ENCODE peak calls at places on chromosomes 4 and X, in seven cellular contexts. N, A, H, O, X, D and W are unnamed samples.
A peak's percentile ranks its signal among the peaks of the same experiment; 100 is the strongest.

GRCh38 chr4:23915459-23916132 is 25.7 kb upstream of the PPARGC1A start:
- DNase-seq in N (no peak), A (no peak), H (no peak), O (no peak), X (no peak), D (no peak), W (no peak)

GRCh38 chr4:3346146-3346545 is 53.3 kb downstream of the RGS12 start:
- DNase-seq in N (peak; percentile 68), A (peak; percentile 56), H (no peak), O (no peak), X (peak; percentile 84), D (peak; percentile 69), W (peak; percentile 76)

GRCh38 chrX:22147942-22148341 is 115.8 kb downstream of the PHEX start:
- DNase-seq in N (no peak), A (no peak), H (no peak), O (no peak), X (no peak), D (no peak), W (no peak)

GRCh38 chrX:68837119-68837518 is 8.3 kb downstream of the EFNB1 start:
- DNase-seq in N (no peak), A (no peak), H (no peak), O (no peak), X (no peak), D (no peak), W (no peak)

GRCh38 chr4:15001248-15001824 is 945 bp upstream of the CPEB2 start:
- DNase-seq in N (no peak), A (peak; percentile 92), H (peak; percentile 81), O (no peak), X (peak; percentile 91), D (peak; percentile 68), W (no peak)

GRCh38 chr4:140344621-140345020 is 28.8 kb upstream of the SCOC start:
- DNase-seq in N (no peak), A (peak; percentile 42), H (no peak), O (no peak), X (no peak), D (peak; percentile 61), W (no peak)

GRCh38 chrX:69616520-69617203 is 749 bp downstream of the EDA start:
- DNase-seq in N (no peak), A (no peak), H (peak; percentile 27), O (peak; percentile 74), X (no peak), D (peak; percentile 32), W (no peak)

GRCh38 chr4:22514001-22514400 is 1.9 kb downstream of the ADGRA3 start:
- DNase-seq in N (no peak), A (peak; percentile 87), H (no peak), O (no peak), X (peak; percentile 91), D (no peak), W (no peak)

GRCh38 chr4:6225469-6225868 is 25.1 kb upstream of the JAKMIP1 start:
- DNase-seq in N (no peak), A (peak; percentile 9), H (no peak), O (no peak), X (peak; percentile 12), D (no peak), W (peak; percentile 21)

GRCh38 chr4:100828986-100829685 is 311.3 kb upstream of the EMCN start:
- DNase-seq in N (no peak), A (peak; percentile 63), H (no peak), O (no peak), X (no peak), D (no peak), W (no peak)

GRCh38 chr4:117773067-117773946 is 261.0 kb upstream of the NDST3 start:
- DNase-seq in N (no peak), A (peak; percentile 48), H (no peak), O (no peak), X (no peak), D (no peak), W (no peak)

GRCh38 chrX:129609395-129609794 is 45.4 kb downstream of the APLN start:
- DNase-seq in N (no peak), A (no peak), H (no peak), O (no peak), X (no peak), D (no peak), W (peak; percentile 27)

GRCh38 chr4:140789752-140790151 is 33.6 kb upstream of the TBC1D9 start:
- DNase-seq in N (no peak), A (no peak), H (no peak), O (no peak), X (peak; percentile 12), D (no peak), W (no peak)

GRCh38 chr4:25847329-25847728 is 15.5 kb downstream of the SEL1L3 start:
- DNase-seq in N (no peak), A (peak; percentile 63), H (no peak), O (no peak), X (peak; percentile 57), D (no peak), W (no peak)

GRCh38 chr4:115107411-115107810 is 6.0 kb downstream of the NDST4 start:
- DNase-seq in N (no peak), A (no peak), H (no peak), O (no peak), X (no peak), D (no peak), W (no peak)
- H3K4me1 ChIP-seq in N (no peaks in the 10 kb centered on the region), A (no peaks in the 10 kb centered on the region), H (peaks cover 4% of the 10 kb centered on the region), O (no peaks in the 10 kb centered on the region), X (no peaks in the 10 kb centered on the region), D (no peaks in the 10 kb centered on the region), W (no peaks in the 10 kb centered on the region)

DNA sequence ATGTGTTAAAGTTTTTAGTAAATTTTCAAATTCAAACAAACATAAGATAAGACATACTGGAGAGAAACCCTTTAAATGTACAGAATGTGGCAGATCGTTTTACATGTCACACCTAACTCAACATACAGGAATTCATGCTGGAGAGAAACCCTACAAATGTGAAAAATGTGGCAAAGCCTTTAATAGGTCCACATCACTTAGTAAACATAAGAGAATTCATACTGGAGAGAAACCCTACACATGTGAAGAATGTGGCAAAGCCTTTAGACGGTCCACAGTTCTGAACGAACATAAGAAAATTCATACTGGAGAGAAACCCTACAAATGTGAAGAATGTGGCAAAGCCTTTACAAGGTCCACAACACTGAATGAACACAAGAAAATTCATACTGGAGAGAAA is 32.8 kb downstream of the ZNF595 start:
- DNase-seq in N (no peak), A (no peak), H (no peak), O (no peak), X (no peak), D (no peak), W (no peak)
- H3K36me3 ChIP-seq in N (no peaks in the 10 kb centered on the region), A (peaks cover 1% of the 10 kb centered on the region), H (peaks cover 4% of the 10 kb centered on the region), O (peaks cover 50% of the 10 kb centered on the region), X (peaks cover 13% of the 10 kb centered on the region), D (peaks cover 12% of the 10 kb centered on the region), W (peaks cover 10% of the 10 kb centered on the region)

GRCh38 chr4:80471701-80472100 is 136.2 kb downstream of the CFAP299 start:
- DNase-seq in N (no peak), A (peak; percentile 44), H (no peak), O (peak; percentile 8), X (peak; percentile 67), D (peak; percentile 64), W (no peak)
- H3K4me3 ChIP-seq in N (no peak overlapping the region), A (peak overlapping the region; percentile 5), H (no peak overlapping the region), O (no peak overlapping the region), X (peak overlapping the region; percentile 19), D (no peak overlapping the region), W (no peak overlapping the region)

DNA sequence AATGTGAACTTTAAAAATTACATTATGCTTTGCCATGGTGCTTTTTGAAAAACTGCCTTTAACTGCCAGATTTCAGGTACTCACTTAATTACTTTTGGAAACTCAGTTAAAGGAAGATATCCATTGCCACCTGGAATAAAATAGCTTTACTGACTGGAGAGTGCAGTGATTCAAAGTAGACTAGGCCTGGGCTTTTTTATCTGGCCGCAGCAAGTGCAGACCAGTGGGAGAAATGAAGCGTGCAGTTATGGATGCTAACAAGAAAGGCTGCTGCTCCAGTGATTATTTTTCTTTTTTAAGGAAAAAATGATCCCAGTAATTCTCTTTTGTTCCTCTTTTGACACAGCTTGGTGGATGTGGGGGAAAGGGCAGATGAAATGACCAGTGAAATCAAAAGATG is 1.3 kb downstream of the SCARB2 start:
- DNase-seq in N (no peak), A (peak; percentile 38), H (no peak), O (no peak), X (no peak), D (no peak), W (no peak)
- H3K4me1 ChIP-seq in N (peaks cover 21% of the 10 kb centered on the region), A (peaks cover 19% of the 10 kb centered on the region), H (peaks cover 71% of the 10 kb centered on the region), O (peaks cover 70% of the 10 kb centered on the region), X (peaks cover 11% of the 10 kb centered on the region), D (peaks cover 87% of the 10 kb centered on the region), W (peaks cover 20% of the 10 kb centered on the region)

DNA sequence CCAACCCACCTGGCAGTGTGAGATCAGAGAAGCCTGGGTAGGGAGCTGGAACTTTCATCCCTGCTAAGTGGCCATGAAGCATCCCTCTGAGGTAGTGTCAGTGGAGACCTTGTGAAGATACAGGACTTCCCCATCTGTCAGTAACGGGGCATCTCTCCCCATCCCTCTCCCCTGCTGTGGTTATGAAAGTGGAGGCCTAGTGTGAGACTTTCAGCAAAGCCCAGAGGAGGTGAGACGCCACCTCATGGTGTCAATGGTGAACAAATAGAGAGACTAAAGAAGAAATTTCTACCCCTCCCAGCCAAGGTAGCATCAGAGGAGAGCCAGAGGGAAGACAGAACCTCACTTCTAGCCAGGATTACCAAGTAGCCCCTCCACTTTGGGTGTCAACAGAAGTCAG is 150.2 kb downstream of the VEGFC start:
- DNase-seq in N (no peak), A (no peak), H (no peak), O (no peak), X (no peak), D (no peak), W (no peak)
- H3K36me3 ChIP-seq in N (no peaks in the 10 kb centered on the region), A (no peaks in the 10 kb centered on the region), H (no peaks in the 10 kb centered on the region), O (no peaks in the 10 kb centered on the region), X (no peaks in the 10 kb centered on the region), D (no peaks in the 10 kb centered on the region), W (no peaks in the 10 kb centered on the region)

GRCh38 chr4:129344058-129344457 is 248.1 kb downstream of the C4orf33 start:
- DNase-seq in N (no peak), A (peak; percentile 11), H (no peak), O (no peak), X (peak; percentile 27), D (peak; percentile 29), W (no peak)
- H3K4me3 ChIP-seq in N (no peak overlapping the region), A (no peak overlapping the region), H (no peak overlapping the region), O (no peak overlapping the region), X (no peak overlapping the region), D (no peak overlapping the region), W (no peak overlapping the region)

DNA sequence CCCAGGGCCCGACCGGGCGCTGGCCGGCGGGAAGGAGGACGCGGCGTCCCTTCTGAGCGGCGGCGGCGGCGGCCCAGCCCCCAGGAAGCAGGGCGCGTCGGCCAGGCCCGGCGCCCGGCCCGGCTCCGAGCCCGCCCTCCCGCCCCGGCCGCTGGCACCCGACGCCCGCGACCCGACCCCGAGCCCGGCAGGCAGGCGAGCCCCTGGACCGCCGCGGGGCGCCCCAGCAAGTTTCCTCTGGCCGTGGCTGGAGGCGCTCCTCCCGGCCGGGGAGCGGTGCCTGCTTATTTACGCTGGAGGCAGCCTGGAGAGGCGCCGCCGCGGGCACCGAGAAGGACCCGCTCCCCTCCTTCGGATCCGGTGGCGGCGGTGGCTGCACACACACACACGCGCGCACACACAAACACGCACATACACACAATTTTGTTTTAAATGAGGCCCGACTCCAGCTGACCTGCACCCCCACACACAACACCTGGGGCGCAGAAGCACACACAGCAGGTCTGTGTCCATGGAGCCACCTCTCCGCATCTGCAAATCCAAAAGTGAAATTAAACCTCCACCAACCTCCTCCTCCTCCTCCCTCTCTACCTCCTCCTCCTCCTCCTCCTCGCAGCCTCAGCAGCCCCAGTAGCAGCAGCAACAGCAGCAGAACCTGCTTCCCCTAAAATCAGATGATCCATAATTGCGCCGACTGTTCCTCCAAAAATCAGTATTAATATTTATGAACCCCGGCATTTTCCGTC is 662 bp downstream of the IRF2 start:
- DNase-seq in N (peak; percentile 64), A (peak; percentile 44), H (peak; percentile 42), O (peak; percentile 91), X (peak; percentile 32), D (peak; percentile 48), W (peak; percentile 80)
- H3K4me1 ChIP-seq in N (peaks cover 27% of the 10 kb centered on the region), A (no peaks in the 10 kb centered on the region), H (peaks cover 58% of the 10 kb centered on the region), O (peaks cover 54% of the 10 kb centered on the region), X (peaks cover 4% of the 10 kb centered on the region), D (peaks cover 56% of the 10 kb centered on the region), W (peaks cover 58% of the 10 kb centered on the region)